ENCODE peak calls at places on chromosomes 2 and 18, in five cellular contexts. One of them, this sample, is unnamed.

GRCh38 chr2:12155308-12156061 is 409.1 kb downstream of the LPIN1 start:
- DNase-seq in hepatocyte: no peak
- DNase-seq in NAMALWA: no peak
- DNase-seq in GM13976: no peak
- DNase-seq in WERI-Rb-1: no peak
- DNase-seq in this sample: no peak

GRCh38 chr2:191839918-191840804 is 6.7 kb downstream of the CAVIN2 start:
- DNase-seq in WERI-Rb-1: no peak
- DNase-seq in NAMALWA: no peak
- DNase-seq in hepatocyte: no peak
- DNase-seq in GM13976: no peak
- DNase-seq in this sample: no peak

GRCh38 chr2:37389984-37390765 is 45.7 kb downstream of the QPCT start:
- DNase-seq in WERI-Rb-1: peak; percentile 43
- DNase-seq in hepatocyte: peak; percentile 77
- DNase-seq in GM13976: peak; percentile 75
- DNase-seq in NAMALWA: peak; percentile 79
- DNase-seq in this sample: no peak

GRCh38 chr2:61328707-61329251 is 142.1 kb downstream of the USP34 start:
- DNase-seq in hepatocyte: peak; percentile 16
- DNase-seq in GM13976: peak; percentile 21
- DNase-seq in WERI-Rb-1: no peak
- DNase-seq in NAMALWA: no peak
- DNase-seq in this sample: no peak

GRCh38 chr18:64717026-64717425 is 568.1 kb upstream of the LINC00305 start:
- DNase-seq in GM13976: no peak
- DNase-seq in WERI-Rb-1: no peak
- DNase-seq in NAMALWA: no peak
- DNase-seq in hepatocyte: peak; percentile 16
- DNase-seq in this sample: no peak

GRCh38 chr2:138537170-138537915 is 35.8 kb downstream of the SPOPL start:
- DNase-seq in hepatocyte: no peak
- DNase-seq in NAMALWA: no peak
- DNase-seq in WERI-Rb-1: no peak
- DNase-seq in GM13976: no peak
- DNase-seq in this sample: no peak

GRCh38 chr2:25230128-25230527 is 61.7 kb upstream of the POMC start:
- DNase-seq in WERI-Rb-1: no peak
- DNase-seq in GM13976: no peak
- DNase-seq in hepatocyte: no peak
- DNase-seq in NAMALWA: no peak
- DNase-seq in this sample: no peak

GRCh38 chr2:72118951-72119350 is 28.7 kb downstream of the CYP26B1 start:
- DNase-seq in NAMALWA: no peak
- DNase-seq in WERI-Rb-1: no peak
- DNase-seq in GM13976: no peak
- DNase-seq in hepatocyte: no peak
- DNase-seq in this sample: no peak

GRCh38 chr2:133884739-133885381 is 316.6 kb upstream of the NCKAP5 start:
- DNase-seq in WERI-Rb-1: no peak
- DNase-seq in NAMALWA: peak; percentile 46
- DNase-seq in hepatocyte: no peak
- DNase-seq in GM13976: peak; percentile 37
- DNase-seq in this sample: no peak

GRCh38 chr2:191612496-191612895 is 65.4 kb upstream of the NABP1 start:
- DNase-seq in hepatocyte: no peak
- DNase-seq in GM13976: no peak
- DNase-seq in NAMALWA: no peak
- DNase-seq in WERI-Rb-1: no peak
- DNase-seq in this sample: no peak

GRCh38 chr2:61750624-61751023 is 103.2 kb downstream of the FAM161A start:
- DNase-seq in WERI-Rb-1: no peak
- DNase-seq in GM13976: no peak
- DNase-seq in hepatocyte: peak; percentile 26
- DNase-seq in NAMALWA: no peak
- DNase-seq in this sample: no peak

GRCh38 chr2:201420442-201421113 is 30.7 kb downstream of the TRAK2 start:
- DNase-seq in GM13976: no peak
- DNase-seq in NAMALWA: no peak
- DNase-seq in WERI-Rb-1: no peak
- DNase-seq in hepatocyte: no peak
- DNase-seq in this sample: no peak

GRCh38 chr18:54260376-54261072 is 8.8 kb upstream of the POLI start:
- DNase-seq in WERI-Rb-1: no peak
- DNase-seq in NAMALWA: no peak
- DNase-seq in GM13976: no peak
- DNase-seq in hepatocyte: no peak
- DNase-seq in this sample: no peak

GRCh38 chr18:845152-845819 is 33.2 kb upstream of the YES1 start:
- DNase-seq in NAMALWA: no peak
- DNase-seq in hepatocyte: no peak
- DNase-seq in GM13976: no peak
- DNase-seq in WERI-Rb-1: no peak
- DNase-seq in this sample: no peak

GRCh38 chr2:58871469-58872142 is 630.5 kb upstream of the FANCL start:
- DNase-seq in NAMALWA: peak; percentile 56
- DNase-seq in GM13976: no peak
- DNase-seq in WERI-Rb-1: no peak
- DNase-seq in hepatocyte: no peak
- DNase-seq in this sample: peak; percentile 17

GRCh38 chr2:8579686-8580085 is 102.2 kb upstream of the ID2 start:
- DNase-seq in NAMALWA: no peak
- DNase-seq in WERI-Rb-1: no peak
- DNase-seq in hepatocyte: no peak
- DNase-seq in GM13976: no peak
- DNase-seq in this sample: no peak